ENCODE peak calls at places on chromosomes 2 and 18, in seven cellular contexts. B is spleen, S is RWPE1, H is fibroblast of lung, E is HFFc6, F is neural crest cell, V is PC-3. U is an unnamed sample.

GRCh38 chr2:146985753-146986152 is 859.1 kb upstream of the ACVR2A start:
- DNase-seq in B (no peak), S (no peak), H (no peak), E (no peak), F (no peak), V (no peak), U (no peak)

GRCh38 chr2:114068438-114068837 is 178.5 kb downstream of the ACTR3 start:
- DNase-seq in B (no peak), S (no peak), H (no peak), E (no peak), F (peak; percentile 3), V (no peak), U (no peak)

GRCh38 chr2:127935337-127935736 is 49.6 kb upstream of the AMMECR1L start:
- DNase-seq in B (no peak), S (no peak), H (no peak), E (no peak), F (no peak), V (no peak), U (no peak)

GRCh38 chr2:196097864-196098660 is 29.4 kb upstream of the DNAH7 start:
- DNase-seq in B (no peak), S (no peak), H (no peak), E (no peak), F (no peak), V (no peak), U (no peak)

GRCh38 chr2:177633910-177634294 is 241.3 kb downstream of the AGPS start:
- DNase-seq in B (no peak), S (no peak), H (no peak), E (no peak), F (no peak), V (no peak), U (no peak)

GRCh38 chr2:190666895-190667294 is 18.0 kb downstream of the NAB1 start:
- DNase-seq in B (no peak), S (peak; percentile 7), H (no peak), E (no peak), F (no peak), V (peak; percentile 56), U (no peak)

GRCh38 chr2:222778400-222778799 is 82.4 kb upstream of the ACSL3 start:
- DNase-seq in B (no peak), S (no peak), H (no peak), E (no peak), F (no peak), V (no peak), U (no peak)

GRCh38 chr2:28160986-28161425 is 231.7 kb upstream of the FOSL2 start:
- DNase-seq in B (no peak), S (peak; percentile 42), H (peak; percentile 96), E (peak; percentile 57), F (no peak), V (peak; percentile 14), U (peak; percentile 85)

GRCh38 chr2:217713395-217714267 is 289.2 kb downstream of the TNS1 start:
- DNase-seq in B (peak; percentile 90), S (peak; percentile 73), H (peak; percentile 58), E (peak; percentile 51), F (peak; percentile 95), V (peak; percentile 84), U (no peak)

GRCh38 chr2:157194097-157194688 is 63.3 kb upstream of the GALNT5 start:
- DNase-seq in B (no peak), S (peak; percentile 42), H (peak; percentile 62), E (peak; percentile 51), F (peak; percentile 9), V (peak; percentile 79), U (peak; percentile 13)

GRCh38 chr2:157751462-157752058 is 122.9 kb upstream of the ACVR1C start:
- DNase-seq in B (no peak), S (no peak), H (peak; percentile 77), E (no peak), F (no peak), V (peak; percentile 29), U (peak; percentile 18)

GRCh38 chr2:239648607-239649006 is 247.8 kb upstream of the HDAC4 start:
- DNase-seq in B (no peak), S (no peak), H (no peak), E (no peak), F (no peak), V (no peak), U (no peak)

GRCh38 chr2:68912732-68913131 is 40.0 kb downstream of the GKN2 start:
- DNase-seq in B (no peak), S (no peak), H (no peak), E (no peak), F (no peak), V (no peak), U (no peak)

GRCh38 chr2:10161961-10162441 is 39.5 kb downstream of the RRM2 start:
- DNase-seq in B (peak; percentile 61), S (peak; percentile 77), H (peak; percentile 82), E (no peak), F (no peak), V (no peak), U (no peak)

GRCh38 chr2:135819211-135819610 is 17.8 kb downstream of the LCT start:
- DNase-seq in B (no peak), S (peak; percentile 8), H (peak; percentile 59), E (peak; percentile 23), F (peak; percentile 10), V (peak; percentile 36), U (no peak)

GRCh38 chr2:9652898-9653479 is 22.2 kb upstream of the YWHAQ start:
- DNase-seq in B (no peak), S (no peak), H (no peak), E (no peak), F (no peak), V (no peak), U (no peak)

GRCh38 chr2:55371387-55371786 is 48.3 kb downstream of the CCDC88A start:
- DNase-seq in B (no peak), S (no peak), H (peak; percentile 6), E (peak; percentile 1), F (no peak), V (no peak), U (no peak)

GRCh38 chr2:239696559-239697207 is 295.9 kb upstream of the HDAC4 start:
- DNase-seq in B (no peak), S (no peak), H (no peak), E (no peak), F (no peak), V (no peak), U (no peak)

GRCh38 chr2:3108710-3109702 is 268.6 kb downstream of the EIPR1 start:
- DNase-seq in B (peak; percentile 53), S (no peak), H (no peak), E (no peak), F (no peak), V (no peak), U (no peak)

GRCh38 chr2:96844405-96844808 is 586 bp upstream of the ANKRD23 start:
- DNase-seq in B (no peak), S (no peak), H (no peak), E (no peak), F (no peak), V (no peak), U (no peak)

GRCh38 chr2:44954902-44955592 is 13.5 kb downstream of the SIX3 start:
- DNase-seq in B (no peak), S (no peak), H (no peak), E (no peak), F (no peak), V (no peak), U (no peak)

GRCh38 chr2:31764169-31764568 is 183.4 kb upstream of the SRD5A2 start:
- DNase-seq in B (no peak), S (no peak), H (no peak), E (peak; percentile 43), F (no peak), V (peak; percentile 53), U (no peak)

GRCh38 chr2:223459328-223459939 is 142.7 kb downstream of the SCG2 start:
- DNase-seq in B (no peak), S (peak; percentile 16), H (peak; percentile 38), E (peak; percentile 28), F (no peak), V (peak; percentile 62), U (no peak)

GRCh38 chr2:182594286-182594685 is 121.8 kb upstream of the DNAJC10 start:
- DNase-seq in B (no peak), S (peak; percentile 13), H (peak; percentile 67), E (peak; percentile 30), F (no peak), V (peak; percentile 31), U (no peak)

GRCh38 chr2:203122317-203122998 is 107.8 kb downstream of the NBEAL1 start:
- DNase-seq in B (no peak), S (no peak), H (no peak), E (no peak), F (no peak), V (peak; percentile 13), U (no peak)
- TF ChIP-seq CTCF in B (no peak), S (peak; percentile 29), H (no peak), E (no peak), F (peak; percentile 58), V (peak; percentile 35), U (peak; percentile 28)

GRCh38 chr2:159545080-159545479 is 71.3 kb downstream of the BAZ2B start:
- DNase-seq in B (no peak), S (no peak), H (no peak), E (no peak), F (no peak), V (no peak), U (no peak)

GRCh38 chr2:159538801-159539200 is 77.5 kb downstream of the BAZ2B start:
- DNase-seq in B (no peak), S (no peak), H (no peak), E (no peak), F (no peak), V (no peak), U (no peak)

GRCh38 chr2:159542101-159542500 is 74.2 kb downstream of the BAZ2B start:
- DNase-seq in B (no peak), S (no peak), H (no peak), E (no peak), F (no peak), V (no peak), U (no peak)

DNA sequence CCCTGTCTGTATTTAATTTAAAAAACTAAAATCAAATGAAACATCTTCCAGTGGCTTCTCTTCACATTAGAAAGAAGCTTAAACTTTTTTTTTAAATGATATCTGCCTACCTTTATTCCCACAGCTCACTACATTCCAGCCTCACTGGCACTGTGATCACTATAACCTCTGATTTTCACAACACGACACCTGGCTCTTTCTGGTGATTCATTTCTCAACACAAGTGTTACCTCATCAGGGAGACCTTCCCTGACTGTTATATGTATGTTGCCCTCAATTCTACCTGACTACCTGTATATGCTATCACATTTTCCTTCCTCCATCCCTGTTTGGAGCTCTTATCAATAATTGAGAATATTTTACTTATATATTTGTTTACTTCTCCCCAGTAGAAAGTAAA is 76.6 kb downstream of the BAZ2B start:
- DNase-seq in B (no peak), S (no peak), H (no peak), E (no peak), F (no peak), V (no peak), U (no peak)
- TF ChIP-seq CTCF in B (no peak), S (no peak), H (no peak), E (no peak), F (no peak), V (no peak), U (no peak)

DNA sequence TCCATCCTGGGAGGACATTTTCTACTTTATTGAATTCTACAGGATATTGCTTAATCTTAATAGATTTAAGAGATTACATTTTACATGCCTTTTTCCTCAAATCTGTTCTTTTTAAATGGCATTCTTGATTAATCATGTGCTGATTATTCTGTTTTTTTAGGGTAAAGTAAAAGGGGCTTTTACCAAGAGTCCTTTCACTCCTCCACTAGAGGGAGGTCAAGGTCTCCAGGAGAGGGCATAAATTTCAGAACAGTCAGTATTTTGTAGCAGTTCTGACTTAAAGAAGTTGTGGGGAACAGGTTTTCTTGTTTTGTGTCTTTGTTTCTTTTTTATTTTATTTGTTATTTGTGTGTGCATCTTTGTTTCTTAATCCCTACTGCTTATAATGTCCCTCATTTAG is 25.4 kb downstream of the WDR75 start:
- DNase-seq in B (no peak), S (no peak), H (peak; percentile 7), E (peak; percentile 24), F (no peak), V (peak; percentile 51), U (no peak)
- TF ChIP-seq CTCF in B (peak; percentile 52), S (peak; percentile 23), H (peak; percentile 68), E (peak; percentile 75), F (peak; percentile 71), V (peak; percentile 81), U (peak; percentile 69)

GRCh38 chr18:48345596-48345995 is 63.6 kb downstream of the ZBTB7C start:
- DNase-seq in B (peak; percentile 58), S (peak; percentile 11), H (no peak), E (peak; percentile 5), F (no peak), V (peak; percentile 26), U (no peak)
- TF ChIP-seq CTCF in B (no peak), S (peak; percentile 35), H (peak; percentile 51), E (peak; percentile 74), F (no peak), V (peak; percentile 50), U (peak; percentile 63)